ENCODE peak calls at places on chromosomes 6 and 20, in four cellular contexts. One of them, this sample, is unnamed.

GRCh38 chr6:4506221-4506620 is 270.0 kb upstream of the CDYL start:
- DNase-seq in kidney epithelial cell: no peak
- DNase-seq in A549: no peak
- DNase-seq in fibroblast of lung: peak
- DNase-seq in this sample: no peak

GRCh38 chr6:149032599-149033405 is 284.7 kb upstream of the TAB2 start:
- DNase-seq in kidney epithelial cell: no peak
- DNase-seq in fibroblast of lung: peak
- DNase-seq in A549: peak
- DNase-seq in this sample: peak

GRCh38 chr6:69917834-69918233 is 51.5 kb downstream of the COL19A1 start:
- DNase-seq in fibroblast of lung: peak
- DNase-seq in A549: peak
- DNase-seq in kidney epithelial cell: peak
- DNase-seq in this sample: no peak

GRCh38 chr6:29424575-29424974 is 9.8 kb downstream of the OR12D1 start:
- DNase-seq in A549: no peak
- DNase-seq in fibroblast of lung: no peak
- DNase-seq in kidney epithelial cell: no peak
- DNase-seq in this sample: no peak

GRCh38 chr6:142329486-142330113 is 27.8 kb downstream of the ADGRG6 start:
- DNase-seq in fibroblast of lung: no peak
- DNase-seq in kidney epithelial cell: no peak
- DNase-seq in A549: no peak
- DNase-seq in this sample: no peak

GRCh38 chr6:147167009-147167408 is 37.2 kb upstream of the STXBP5 start:
- DNase-seq in kidney epithelial cell: no peak
- DNase-seq in fibroblast of lung: peak
- DNase-seq in A549: no peak
- DNase-seq in this sample: no peak

GRCh38 chr6:89357390-89357789 is 4.9 kb upstream of the UBE2J1 start:
- DNase-seq in fibroblast of lung: no peak
- DNase-seq in kidney epithelial cell: no peak
- DNase-seq in A549: no peak
- DNase-seq in this sample: no peak

GRCh38 chr20:17369506-17369905 is 142.7 kb downstream of the PCSK2 start:
- DNase-seq in A549: no peak
- DNase-seq in fibroblast of lung: no peak
- DNase-seq in kidney epithelial cell: no peak
- DNase-seq in this sample: no peak

GRCh38 chr20:4434681-4435080 is 287.0 kb upstream of the PRND start:
- DNase-seq in fibroblast of lung: peak
- DNase-seq in kidney epithelial cell: no peak
- DNase-seq in A549: no peak
- DNase-seq in this sample: no peak

GRCh38 chr6:139595183-139595582 is 220.7 kb upstream of the CITED2 start:
- DNase-seq in A549: no peak
- DNase-seq in kidney epithelial cell: no peak
- DNase-seq in fibroblast of lung: peak
- DNase-seq in this sample: peak

GRCh38 chr6:123771126-123771525 is 32.5 kb upstream of the NKAIN2 start:
- DNase-seq in kidney epithelial cell: no peak
- DNase-seq in fibroblast of lung: no peak
- DNase-seq in A549: no peak
- DNase-seq in this sample: peak

GRCh38 chr20:57792386-57793095 is 82.7 kb upstream of the PMEPA1 start:
- DNase-seq in kidney epithelial cell: no peak
- DNase-seq in A549: no peak
- DNase-seq in fibroblast of lung: no peak
- DNase-seq in this sample: no peak

GRCh38 chr6:4316867-4317400 is 181.6 kb upstream of the ECI2 start:
- DNase-seq in A549: peak
- DNase-seq in fibroblast of lung: peak
- DNase-seq in kidney epithelial cell: peak
- DNase-seq in this sample: peak

GRCh38 chr6:35764238-35764896 is 12.0 kb upstream of the CLPSL2 start:
- DNase-seq in A549: no peak
- DNase-seq in kidney epithelial cell: no peak
- DNase-seq in fibroblast of lung: no peak
- DNase-seq in this sample: no peak

GRCh38 chr6:28875348-28875747 is 48.4 kb downstream of the TRIM27 start:
- DNase-seq in fibroblast of lung: no peak
- DNase-seq in A549: no peak
- DNase-seq in kidney epithelial cell: no peak
- DNase-seq in this sample: no peak

GRCh38 chr20:1225729-1226313 is at the start of gene RAD21L1:
- DNase-seq in fibroblast of lung: peak
- DNase-seq in A549: peak
- DNase-seq in kidney epithelial cell: no peak
- DNase-seq in this sample: peak

GRCh38 chr6:7311920-7312615 is 931 bp downstream of the SSR1 start:
- DNase-seq in kidney epithelial cell: no peak
- DNase-seq in A549: peak
- DNase-seq in fibroblast of lung: peak
- DNase-seq in this sample: peak

GRCh38 chr6:45590225-45590624 is 212.5 kb upstream of the SUPT3H start:
- DNase-seq in A549: peak
- DNase-seq in kidney epithelial cell: peak
- DNase-seq in fibroblast of lung: peak
- DNase-seq in this sample: no peak

GRCh38 chr6:125512621-125513020 is 210.9 kb upstream of the HDDC2 start:
- DNase-seq in A549: peak
- DNase-seq in kidney epithelial cell: no peak
- DNase-seq in fibroblast of lung: no peak
- DNase-seq in this sample: no peak

GRCh38 chr6:131729550-131729949 is 18.7 kb upstream of the CTAGE9 start:
- DNase-seq in A549: no peak
- DNase-seq in kidney epithelial cell: no peak
- DNase-seq in fibroblast of lung: no peak
- DNase-seq in this sample: no peak

GRCh38 chr20:50313827-50314226 is 123.2 kb downstream of the CEBPB start:
- DNase-seq in fibroblast of lung: no peak
- DNase-seq in kidney epithelial cell: no peak
- DNase-seq in A549: no peak
- DNase-seq in this sample: no peak

DNA sequence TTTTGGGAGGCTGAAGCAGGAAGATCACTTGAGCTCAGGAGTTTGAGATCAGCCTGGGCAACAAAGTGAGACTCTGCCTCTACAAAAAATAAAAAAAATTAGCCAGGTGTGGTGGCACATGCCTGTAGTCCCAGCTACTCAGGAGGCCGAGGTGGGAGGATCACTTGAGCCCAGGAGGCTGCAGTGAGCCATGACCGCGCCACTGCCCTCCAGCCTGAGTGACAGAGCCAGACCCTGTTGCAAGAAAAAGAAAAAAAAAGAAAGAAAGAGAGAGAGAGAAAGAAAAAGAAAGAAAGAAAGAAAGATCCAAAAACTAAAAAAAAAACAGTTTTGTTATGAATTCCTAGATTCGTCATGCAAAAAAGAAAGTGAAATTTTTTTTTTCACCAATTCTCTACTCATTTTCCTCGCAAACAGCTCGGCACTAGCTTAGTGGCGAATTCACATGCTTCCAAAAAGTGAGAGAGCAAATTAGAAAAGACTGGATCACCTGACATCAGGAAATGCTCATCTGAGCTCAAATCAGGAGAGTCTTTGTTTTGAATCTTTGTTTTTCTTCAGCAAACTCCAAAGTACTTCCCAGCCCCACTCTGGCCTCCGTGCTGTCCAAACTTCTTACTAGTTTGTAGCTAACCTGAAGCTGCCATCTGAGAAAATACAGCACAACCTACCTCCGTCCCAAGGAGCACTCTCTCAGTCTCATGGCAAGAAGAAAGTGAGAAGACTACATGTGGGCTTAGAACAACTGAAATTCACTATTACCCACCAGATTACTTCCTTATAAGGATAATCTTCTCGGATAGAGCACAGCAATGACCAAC is 27.0 kb downstream of the IPCEF1 start:
- DNase-seq in fibroblast of lung: no peak
- DNase-seq in A549: no peak
- DNase-seq in kidney epithelial cell: no peak
- DNase-seq in this sample: no peak
- H3K4me3 ChIP-seq in fibroblast of lung: no peak
- H3K4me3 ChIP-seq in A549: no peak
- H3K4me3 ChIP-seq in kidney epithelial cell: no peak
- H3K4me3 ChIP-seq in this sample: no peak

DNA sequence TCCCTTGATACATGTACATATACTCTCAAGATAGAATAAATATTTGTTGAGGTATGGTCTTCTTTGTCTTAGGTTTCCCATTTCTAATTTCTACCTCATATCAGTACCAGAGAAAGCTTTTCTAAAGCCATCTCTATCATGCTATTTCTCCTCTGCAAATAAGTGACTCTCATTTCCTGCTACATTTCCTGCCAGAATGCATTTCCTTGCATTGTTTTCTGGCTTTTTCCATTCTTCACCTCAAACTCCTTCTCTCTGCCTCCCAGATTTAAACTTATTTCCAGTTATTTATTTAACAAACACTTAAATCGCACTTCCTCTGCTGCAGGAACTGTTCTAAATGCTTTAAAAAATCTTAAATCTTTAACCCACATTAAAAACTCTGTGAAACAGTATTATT is 74.4 kb upstream of the STMND1 start:
- DNase-seq in fibroblast of lung: no peak
- DNase-seq in A549: no peak
- DNase-seq in kidney epithelial cell: no peak
- DNase-seq in this sample: no peak
- TF ChIP-seq CTCF in fibroblast of lung: no peak
- TF ChIP-seq CTCF in A549: no peak
- TF ChIP-seq CTCF in kidney epithelial cell: no peak
- TF ChIP-seq CTCF in this sample: no peak

DNA sequence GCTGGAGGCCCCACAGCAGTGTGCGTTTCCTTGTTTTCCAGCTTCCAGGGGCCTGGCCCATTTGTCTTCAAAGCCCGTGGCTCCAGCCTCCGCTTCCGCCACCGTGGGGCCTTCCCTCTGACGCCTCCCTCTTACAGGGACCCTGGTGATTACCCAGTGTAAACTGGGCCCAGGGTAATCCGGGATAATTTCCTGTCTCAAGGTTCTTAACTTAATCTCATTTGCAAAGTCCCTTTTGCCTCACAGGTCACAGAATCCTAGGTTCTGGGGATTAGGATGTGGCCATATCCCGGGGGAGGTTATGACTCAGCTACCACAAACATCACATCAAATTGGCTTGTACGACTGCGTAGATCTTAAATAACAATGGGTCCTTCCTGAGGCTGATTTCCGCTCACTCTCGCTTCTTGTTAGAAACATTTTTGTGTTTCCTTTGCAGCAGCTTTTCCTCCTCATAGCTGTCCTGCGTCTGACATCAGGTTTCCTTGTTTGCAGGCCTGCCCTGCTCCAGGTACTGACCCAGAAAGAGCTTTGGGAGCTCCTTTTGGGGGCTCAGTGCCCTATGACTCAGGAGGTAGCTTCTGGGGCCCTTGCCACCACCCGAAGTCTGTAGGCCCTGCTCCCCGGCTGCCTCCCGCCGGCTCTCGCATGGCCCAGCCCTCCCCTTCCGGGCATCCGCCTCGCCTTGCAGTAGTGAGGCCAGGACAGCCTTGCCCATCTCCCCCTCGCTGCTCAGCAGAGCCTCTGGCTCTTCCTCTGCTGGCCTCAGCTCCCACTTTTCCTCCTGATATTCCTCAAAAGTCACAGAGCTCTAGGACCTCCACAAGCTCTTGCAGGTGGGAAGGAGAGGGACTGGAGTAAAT is 100.5 kb downstream of the ERMARD start:
- DNase-seq in fibroblast of lung: no peak
- DNase-seq in A549: no peak
- DNase-seq in kidney epithelial cell: no peak
- DNase-seq in this sample: peak
- H3K4me3 ChIP-seq in fibroblast of lung: no peak
- H3K4me3 ChIP-seq in A549: no peak
- H3K4me3 ChIP-seq in kidney epithelial cell: no peak
- H3K4me3 ChIP-seq in this sample: no peak

GRCh38 chr6:17863971-17864754 is 123.3 kb downstream of the KIF13A start:
- DNase-seq in kidney epithelial cell: peak
- DNase-seq in fibroblast of lung: peak
- DNase-seq in A549: peak
- DNase-seq in this sample: peak
- TF ChIP-seq CTCF in kidney epithelial cell: no peak
- TF ChIP-seq CTCF in fibroblast of lung: no peak
- TF ChIP-seq CTCF in A549: no peak
- TF ChIP-seq CTCF in this sample: no peak

DNA sequence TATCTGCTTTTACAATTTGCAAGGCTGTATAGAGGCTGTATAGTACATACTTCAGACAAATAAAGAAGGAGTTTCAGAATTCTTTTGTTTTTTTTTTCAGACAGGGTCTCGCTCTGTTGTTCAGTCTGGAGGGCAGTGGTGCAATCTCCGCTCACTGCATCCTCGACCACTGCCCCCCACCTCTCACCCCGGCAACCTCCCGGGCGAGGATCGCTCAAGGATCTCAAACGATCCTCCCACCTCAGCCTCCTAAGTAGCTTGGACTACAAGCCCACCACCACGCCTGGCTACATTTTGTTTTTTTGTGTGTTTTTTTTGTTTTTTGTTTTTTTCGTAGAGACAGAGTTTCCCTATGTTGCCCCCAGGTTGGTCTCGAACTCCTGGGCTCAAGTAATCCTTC is 1.8 kb downstream of the FASTKD5 start:
- DNase-seq in kidney epithelial cell: no peak
- DNase-seq in A549: no peak
- DNase-seq in fibroblast of lung: no peak
- DNase-seq in this sample: no peak
- H3K4me3 ChIP-seq in kidney epithelial cell: no peak
- H3K4me3 ChIP-seq in A549: peak
- H3K4me3 ChIP-seq in fibroblast of lung: peak
- H3K4me3 ChIP-seq in this sample: no peak

GRCh38 chr20:33838035-33838864 is 27.1 kb downstream of the CHMP4B start:
- DNase-seq in A549: no peak
- DNase-seq in kidney epithelial cell: no peak
- DNase-seq in fibroblast of lung: no peak
- DNase-seq in this sample: no peak
- TF ChIP-seq CTCF in A549: peak
- TF ChIP-seq CTCF in kidney epithelial cell: no peak
- TF ChIP-seq CTCF in fibroblast of lung: peak
- TF ChIP-seq CTCF in this sample: peak

GRCh38 chr20:35447082-35447789 is 8.2 kb upstream of the CEP250 start:
- DNase-seq in kidney epithelial cell: no peak
- DNase-seq in A549: peak
- DNase-seq in fibroblast of lung: peak
- DNase-seq in this sample: peak
- H3K4me3 ChIP-seq in kidney epithelial cell: peak
- H3K4me3 ChIP-seq in A549: peak
- H3K4me3 ChIP-seq in fibroblast of lung: peak
- H3K4me3 ChIP-seq in this sample: peak

GRCh38 chr6:91715171-91715805 is 1128.4 kb upstream of the MAP3K7 start:
- DNase-seq in A549: no peak
- DNase-seq in kidney epithelial cell: no peak
- DNase-seq in fibroblast of lung: no peak
- DNase-seq in this sample: no peak

GRCh38 chr6:91713911-91714310 is 1127.0 kb upstream of the MAP3K7 start:
- DNase-seq in kidney epithelial cell: no peak
- DNase-seq in A549: no peak
- DNase-seq in fibroblast of lung: peak
- DNase-seq in this sample: no peak

GRCh38 chr6:91717094-91717493 is 1130.2 kb upstream of the MAP3K7 start:
- DNase-seq in A549: no peak
- DNase-seq in fibroblast of lung: no peak
- DNase-seq in kidney epithelial cell: no peak
- DNase-seq in this sample: no peak

GRCh38 chr6:91718198-91718597 is 1131.3 kb upstream of the MAP3K7 start:
- DNase-seq in fibroblast of lung: no peak
- DNase-seq in kidney epithelial cell: no peak
- DNase-seq in A549: no peak
- DNase-seq in this sample: no peak

GRCh38 chr6:91716361-91716760 is 1129.5 kb upstream of the MAP3K7 start:
- DNase-seq in fibroblast of lung: no peak
- DNase-seq in A549: no peak
- DNase-seq in kidney epithelial cell: no peak
- DNase-seq in this sample: no peak
- TF ChIP-seq CTCF in fibroblast of lung: no peak
- TF ChIP-seq CTCF in A549: no peak
- TF ChIP-seq CTCF in kidney epithelial cell: no peak
- TF ChIP-seq CTCF in this sample: no peak

This sample was measured in retinal pigment epithelial cell.